ENCODE peak calls at places on chromosome 2, in eight cellular contexts. One of them, this sample, is unnamed.

GRCh38 chr2:150589760-150590159 is 102.3 kb upstream of the RND3 start:
- DNase-seq in cardiac fibroblast: peak
- DNase-seq in AG08396: no peak
- DNase-seq in neural crest cell: no peak
- DNase-seq in Daoy: no peak
- DNase-seq in NCI-H774: no peak
- DNase-seq in GDM1: no peak
- DNase-seq in NAMALWA: no peak
- DNase-seq in this sample: no peak

GRCh38 chr2:216221806-216222205 is 112.7 kb downstream of the XRCC5 start:
- DNase-seq in cardiac fibroblast: peak
- DNase-seq in AG08396: peak
- DNase-seq in neural crest cell: no peak
- DNase-seq in Daoy: peak
- DNase-seq in NCI-H774: no peak
- DNase-seq in GDM1: no peak
- DNase-seq in NAMALWA: no peak
- DNase-seq in this sample: no peak

GRCh38 chr2:118274841-118275510 is 186.7 kb downstream of the INSIG2 start:
- DNase-seq in cardiac fibroblast: no peak
- DNase-seq in AG08396: no peak
- DNase-seq in neural crest cell: no peak
- DNase-seq in Daoy: no peak
- DNase-seq in NCI-H774: no peak
- DNase-seq in GDM1: no peak
- DNase-seq in NAMALWA: no peak
- DNase-seq in this sample: no peak

GRCh38 chr2:44938287-44939073 is 3.0 kb upstream of the SIX3 start:
- DNase-seq in cardiac fibroblast: no peak
- DNase-seq in AG08396: no peak
- DNase-seq in neural crest cell: no peak
- DNase-seq in Daoy: peak
- DNase-seq in NCI-H774: no peak
- DNase-seq in GDM1: no peak
- DNase-seq in NAMALWA: no peak
- DNase-seq in this sample: no peak

GRCh38 chr2:8851811-8852560 is 14.6 kb upstream of the KIDINS220 start:
- DNase-seq in cardiac fibroblast: peak
- DNase-seq in AG08396: no peak
- DNase-seq in neural crest cell: no peak
- DNase-seq in Daoy: no peak
- DNase-seq in NCI-H774: no peak
- DNase-seq in GDM1: no peak
- DNase-seq in NAMALWA: no peak
- DNase-seq in this sample: no peak

GRCh38 chr2:173048901-173049661 is 26.6 kb upstream of the MAP3K20 start:
- DNase-seq in cardiac fibroblast: peak
- DNase-seq in AG08396: peak
- DNase-seq in neural crest cell: no peak
- DNase-seq in Daoy: peak
- DNase-seq in NCI-H774: peak
- DNase-seq in GDM1: no peak
- DNase-seq in NAMALWA: no peak
- DNase-seq in this sample: peak

GRCh38 chr2:172442072-172442895 is 14.9 kb downstream of the ITGA6 start:
- DNase-seq in cardiac fibroblast: peak
- DNase-seq in AG08396: peak
- DNase-seq in neural crest cell: no peak
- DNase-seq in Daoy: peak
- DNase-seq in NCI-H774: no peak
- DNase-seq in GDM1: no peak
- DNase-seq in NAMALWA: no peak
- DNase-seq in this sample: peak

GRCh38 chr2:1818811-1819210 is 74.5 kb upstream of the PXDN start:
- DNase-seq in cardiac fibroblast: no peak
- DNase-seq in AG08396: no peak
- DNase-seq in neural crest cell: no peak
- DNase-seq in Daoy: no peak
- DNase-seq in NCI-H774: no peak
- DNase-seq in GDM1: no peak
- DNase-seq in NAMALWA: no peak
- DNase-seq in this sample: no peak

GRCh38 chr2:107992069-107992468 is 5.7 kb downstream of the SLC5A7 start:
- DNase-seq in cardiac fibroblast: peak
- DNase-seq in AG08396: no peak
- DNase-seq in neural crest cell: no peak
- DNase-seq in Daoy: peak
- DNase-seq in NCI-H774: no peak
- DNase-seq in GDM1: no peak
- DNase-seq in NAMALWA: no peak
- DNase-seq in this sample: no peak

GRCh38 chr2:218261424-218262273 is 834 bp downstream of the GPBAR1 start:
- DNase-seq in cardiac fibroblast: no peak
- DNase-seq in AG08396: no peak
- DNase-seq in neural crest cell: no peak
- DNase-seq in Daoy: no peak
- DNase-seq in NCI-H774: no peak
- DNase-seq in GDM1: no peak
- DNase-seq in NAMALWA: peak
- DNase-seq in this sample: no peak

GRCh38 chr2:26144031-26144430 is 28.9 kb upstream of the GAREM2 start:
- DNase-seq in cardiac fibroblast: no peak
- DNase-seq in AG08396: no peak
- DNase-seq in neural crest cell: no peak
- DNase-seq in Daoy: peak
- DNase-seq in NCI-H774: no peak
- DNase-seq in GDM1: no peak
- DNase-seq in NAMALWA: no peak
- DNase-seq in this sample: no peak

GRCh38 chr2:11133238-11133935 is 21.9 kb upstream of the SLC66A3 start:
- DNase-seq in cardiac fibroblast: no peak
- DNase-seq in AG08396: no peak
- DNase-seq in neural crest cell: no peak
- DNase-seq in Daoy: no peak
- DNase-seq in NCI-H774: no peak
- DNase-seq in GDM1: no peak
- DNase-seq in NAMALWA: no peak
- DNase-seq in this sample: no peak

GRCh38 chr2:221018262-221018661 is 553.8 kb downstream of the EPHA4 start:
- DNase-seq in cardiac fibroblast: no peak
- DNase-seq in AG08396: no peak
- DNase-seq in neural crest cell: no peak
- DNase-seq in Daoy: no peak
- DNase-seq in NCI-H774: no peak
- DNase-seq in GDM1: no peak
- DNase-seq in NAMALWA: no peak
- DNase-seq in this sample: no peak

GRCh38 chr2:9996321-9996720 is 44.8 kb downstream of the GRHL1 start:
- DNase-seq in cardiac fibroblast: no peak
- DNase-seq in AG08396: no peak
- DNase-seq in neural crest cell: no peak
- DNase-seq in Daoy: no peak
- DNase-seq in NCI-H774: no peak
- DNase-seq in GDM1: no peak
- DNase-seq in NAMALWA: no peak
- DNase-seq in this sample: no peak

This sample was measured in NCI-H226.